ENCODE peak calls at places on chromosomes 11 and 22, in five cellular contexts. K is AG09309, Q is thoracic aorta, F is RWPE1, U is stomach. T is an unnamed sample.

GRCh38 chr22:46027219-46028068 is 50.5 kb upstream of the WNT7B start:
- DNase-seq in K (no peak), Q (no peak), F (no peak), U (peak), T (peak)

GRCh38 chr22:19761500-19762314 is 1.1 kb downstream of the TBX1 start:
- DNase-seq in K (no peak), Q (no peak), F (no peak), U (no peak), T (no peak)

GRCh38 chr11:61334434-61335354 is 1.7 kb downstream of the TKFC start:
- DNase-seq in K (no peak), Q (no peak), F (peak), U (no peak), T (no peak)

GRCh38 chr11:111378185-111378772 is 796 bp downstream of the POU2AF1 start:
- DNase-seq in K (no peak), Q (no peak), F (peak), U (no peak), T (no peak)

GRCh38 chr11:123654566-123655081 is at the start of gene SCN3B:
- DNase-seq in K (no peak), Q (no peak), F (peak), U (peak), T (peak)

GRCh38 chr11:2265854-2266585 is 4.4 kb downstream of the ASCL2 start:
- DNase-seq in K (no peak), Q (no peak), F (no peak), U (peak), T (no peak)

GRCh38 chr22:24827305-24827704 is 21.3 kb downstream of the SGSM1 start:
- DNase-seq in K (no peak), Q (no peak), F (no peak), U (peak), T (no peak)

GRCh38 chr22:36055376-36056310 is 27.0 kb upstream of the RBFOX2 start:
- DNase-seq in K (peak), Q (no peak), F (no peak), U (no peak), T (peak)

GRCh38 chr22:43094085-43094484 is 4.9 kb upstream of the TTLL1 start:
- DNase-seq in K (no peak), Q (no peak), F (no peak), U (peak), T (peak)

GRCh38 chr22:45709004-45709739 is 37.5 kb downstream of the ATXN10 start:
- DNase-seq in K (peak), Q (no peak), F (peak), U (no peak), T (no peak)

GRCh38 chr22:47550524-47551437 is 788.3 kb downstream of the TBC1D22A start:
- DNase-seq in K (no peak), Q (no peak), F (no peak), U (peak), T (no peak)

GRCh38 chr22:37239336-37240239 is 4.5 kb downstream of the RAC2 start:
- DNase-seq in K (no peak), Q (no peak), F (no peak), U (no peak), T (no peak)

GRCh38 chr22:36384766-36385400 is 2.9 kb downstream of the MYH9 start:
- DNase-seq in K (no peak), Q (no peak), F (no peak), U (no peak), T (no peak)

GRCh38 chr11:114280696-114281095 is 15.5 kb upstream of the NNMT start:
- DNase-seq in K (peak), Q (no peak), F (peak), U (peak), T (peak)

GRCh38 chr11:65944191-65944590 is 1.1 kb upstream of the TSGA10IP start:
- DNase-seq in K (no peak), Q (no peak), F (no peak), U (no peak), T (no peak)

GRCh38 chr11:20584093-20584774 is 15.2 kb upstream of the SLC6A5 start:
- DNase-seq in K (no peak), Q (no peak), F (peak), U (no peak), T (no peak)

GRCh38 chr11:119373917-119374631 is 7.4 kb downstream of the USP2 start:
- DNase-seq in K (peak), Q (no peak), F (peak), U (peak), T (peak)

GRCh38 chr22:37745548-37746365 is 48.9 kb downstream of the TRIOBP start:
- DNase-seq in K (no peak), Q (peak), F (peak), U (peak), T (peak)

GRCh38 chr11:118310271-118310670 is 5.7 kb downstream of the CD3E start:
- DNase-seq in K (no peak), Q (no peak), F (no peak), U (no peak), T (no peak)

GRCh38 chr22:47361247-47361646 is 598.8 kb downstream of the TBC1D22A start:
- DNase-seq in K (no peak), Q (no peak), F (no peak), U (no peak), T (no peak)

GRCh38 chr11:132490976-132491375 is 1041.3 kb downstream of the OPCML start:
- DNase-seq in K (no peak), Q (no peak), F (peak), U (no peak), T (no peak)

GRCh38 chr11:101885631-101886030 is 29.2 kb upstream of the CEP126 start:
- DNase-seq in K (no peak), Q (no peak), F (no peak), U (no peak), T (no peak)

GRCh38 chr11:101881586-101881985 is 33.2 kb upstream of the CEP126 start:
- DNase-seq in K (no peak), Q (no peak), F (no peak), U (no peak), T (no peak)

GRCh38 chr11:101880208-101880607 is 34.6 kb upstream of the CEP126 start:
- DNase-seq in K (no peak), Q (no peak), F (no peak), U (no peak), T (no peak)
- TF ChIP-seq CTCF in K (peak), Q (no peak), F (no peak), U (no peak), T (no peak)

GRCh38 chr22:44444341-44445306 is 53.4 kb downstream of the RTL6 start:
- DNase-seq in K (no peak), Q (no peak), F (no peak), U (no peak), T (peak)
- TF ChIP-seq CTCF in K (peak), Q (no peak), F (no peak), U (no peak), T (no peak)

DNA sequence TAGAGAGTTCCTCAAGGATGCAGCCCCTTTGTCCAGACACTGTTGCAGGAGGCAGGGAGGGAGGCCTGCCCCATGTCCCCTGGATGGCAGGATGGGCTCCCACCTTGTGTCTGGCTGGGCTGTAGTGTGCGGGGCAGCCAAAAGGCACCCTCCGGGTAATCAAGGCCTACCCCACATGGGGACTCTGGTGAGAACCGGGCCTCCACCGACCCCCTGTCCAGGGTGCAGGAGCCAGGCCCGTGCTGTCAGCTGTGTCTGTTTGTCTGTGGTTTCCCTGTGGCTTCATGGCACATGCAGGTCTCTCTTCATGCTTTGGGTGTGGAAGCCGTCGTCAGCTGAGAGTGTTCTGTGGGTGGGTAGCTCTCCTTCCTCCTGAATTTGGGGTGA is 1240.9 kb downstream of the BRD1 start:
- DNase-seq in K (no peak), Q (no peak), F (no peak), U (no peak), T (no peak)
- TF ChIP-seq CTCF in K (no peak), Q (no peak), F (no peak), U (no peak), T (no peak)

DNA sequence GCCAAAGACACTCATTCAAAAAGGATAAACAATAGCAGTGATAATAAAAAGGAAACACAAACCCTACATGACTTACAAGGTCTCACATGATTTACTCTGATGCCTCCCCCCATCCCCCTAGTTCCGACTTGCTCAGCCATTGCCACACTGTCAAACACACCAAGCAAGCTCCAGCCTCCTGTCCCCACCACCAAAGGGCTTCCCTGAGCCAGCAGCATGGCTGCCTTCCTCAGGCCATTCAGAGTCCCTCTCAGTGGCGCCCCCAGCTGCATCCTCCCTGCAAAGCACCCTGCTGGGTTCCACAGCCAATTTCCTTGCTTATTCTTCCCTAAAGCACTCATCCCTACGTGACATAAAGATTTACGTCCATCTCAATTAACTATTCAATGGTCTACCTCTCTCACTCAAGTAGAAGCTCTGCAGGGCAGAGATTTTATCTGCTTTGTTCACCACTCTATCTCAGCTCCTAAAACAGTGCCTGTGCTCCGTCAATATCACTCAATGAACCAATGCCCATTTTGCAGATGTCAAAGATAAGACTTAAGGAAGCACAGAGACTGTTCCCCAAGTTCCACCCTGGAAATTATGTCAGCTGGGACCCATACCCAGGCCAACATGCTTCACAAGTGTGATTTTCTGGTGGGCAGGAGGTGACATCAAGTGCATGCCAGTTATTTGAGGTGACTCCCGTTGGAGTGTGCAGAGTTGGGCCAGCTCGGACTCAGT is 106.9 kb downstream of the SYN3 start:
- DNase-seq in K (no peak), Q (no peak), F (no peak), U (no peak), T (no peak)
- TF ChIP-seq CTCF in K (no peak), Q (no peak), F (no peak), U (no peak), T (no peak)

DNA sequence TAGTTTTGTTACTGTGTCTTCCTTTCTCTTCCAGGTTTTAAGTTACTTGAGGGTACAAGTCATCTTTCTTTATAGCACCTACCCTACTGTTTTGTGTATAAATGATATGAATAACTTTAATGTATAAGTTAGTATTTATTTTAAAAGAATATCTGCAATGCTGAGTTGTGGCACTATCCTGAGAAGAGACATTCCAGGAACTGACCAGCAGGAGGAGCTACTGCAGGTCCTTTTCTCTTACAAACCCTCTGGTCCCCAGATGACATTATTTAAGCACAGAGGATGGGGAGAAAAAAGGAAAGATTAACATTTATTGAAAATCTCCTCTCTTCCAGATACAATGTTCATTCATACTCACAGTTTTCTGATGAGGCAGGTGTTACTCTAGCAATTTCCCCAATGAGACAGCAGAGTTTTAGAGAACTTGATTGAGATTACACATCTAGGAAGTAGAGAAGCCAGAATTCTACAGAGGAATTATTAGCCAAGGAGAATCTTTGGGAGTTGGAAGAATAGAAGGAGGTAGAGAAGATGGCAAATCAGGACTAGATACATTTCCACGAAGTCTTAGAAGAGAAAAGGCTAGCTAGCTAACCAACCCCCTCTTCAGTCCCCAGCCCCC is 541.2 kb upstream of the API5 start:
- DNase-seq in K (no peak), Q (no peak), F (no peak), U (no peak), T (no peak)
- TF ChIP-seq CTCF in K (no peak), Q (no peak), F (no peak), U (no peak), T (peak)

GRCh38 chr11:1072116-1072820 is 2.4 kb upstream of the MUC2 start:
- DNase-seq in K (no peak), Q (no peak), F (no peak), U (no peak), T (peak)

GRCh38 chr11:1073261-1073724 is 1.4 kb upstream of the MUC2 start:
- DNase-seq in K (peak), Q (no peak), F (peak), U (peak), T (peak)

GRCh38 chr11:1074244-1075221 is at the start of gene MUC2:
- DNase-seq in K (no peak), Q (no peak), F (no peak), U (no peak), T (peak)

GRCh38 chr11:1072821-1073231 is 1.8 kb upstream of the MUC2 start:
- DNase-seq in K (no peak), Q (no peak), F (no peak), U (no peak), T (peak)

GRCh38 chr11:1073851-1074243 is 827 bp upstream of the MUC2 start:
- DNase-seq in K (no peak), Q (no peak), F (no peak), U (no peak), T (peak)
- TF ChIP-seq CTCF in K (no peak), Q (no peak), F (no peak), U (no peak), T (no peak)